ENCODE peak calls at places on chromosomes 13 and 19, in seven cellular contexts. One of them, this sample, is unnamed.

GRCh38 chr19:30324982-30325381 is 47.2 kb upstream of the ZNF536 start:
- DNase-seq in IMR-90: no peak
- DNase-seq in fibroblast of lung: no peak
- DNase-seq in esophagus squamous epithelium: no peak
- DNase-seq in Peyer's patch: no peak
- DNase-seq in neural progenitor cell: no peak
- DNase-seq in uterus: no peak
- DNase-seq in this sample: no peak

GRCh38 chr19:13441810-13442512 is 64.3 kb downstream of the CACNA1A start:
- DNase-seq in Peyer's patch: no peak
- DNase-seq in esophagus squamous epithelium: no peak
- DNase-seq in uterus: no peak
- DNase-seq in IMR-90: peak; percentile 51
- DNase-seq in neural progenitor cell: peak; percentile 91
- DNase-seq in fibroblast of lung: peak; percentile 37
- DNase-seq in this sample: no peak

GRCh38 chr19:11273288-11273687 is 11.0 kb upstream of the DOCK6 start:
- DNase-seq in esophagus squamous epithelium: no peak
- DNase-seq in IMR-90: no peak
- DNase-seq in uterus: no peak
- DNase-seq in Peyer's patch: no peak
- DNase-seq in neural progenitor cell: no peak
- DNase-seq in fibroblast of lung: no peak
- DNase-seq in this sample: no peak

GRCh38 chr19:35901854-35902661 is at the start of gene HCST:
- DNase-seq in uterus: no peak
- DNase-seq in esophagus squamous epithelium: no peak
- DNase-seq in Peyer's patch: peak; percentile 71
- DNase-seq in IMR-90: peak; percentile 22
- DNase-seq in neural progenitor cell: no peak
- DNase-seq in fibroblast of lung: peak; percentile 75
- DNase-seq in this sample: peak; percentile 45

GRCh38 chr13:99231726-99232125 is 26.5 kb downstream of the GPR18 start:
- DNase-seq in Peyer's patch: no peak
- DNase-seq in uterus: no peak
- DNase-seq in esophagus squamous epithelium: no peak
- DNase-seq in IMR-90: no peak
- DNase-seq in fibroblast of lung: no peak
- DNase-seq in neural progenitor cell: no peak
- DNase-seq in this sample: no peak

GRCh38 chr13:96958286-96958891 is 35.9 kb downstream of the OXGR1 start:
- DNase-seq in fibroblast of lung: peak; percentile 8
- DNase-seq in esophagus squamous epithelium: no peak
- DNase-seq in Peyer's patch: no peak
- DNase-seq in uterus: no peak
- DNase-seq in neural progenitor cell: peak; percentile 64
- DNase-seq in IMR-90: peak; percentile 13
- DNase-seq in this sample: no peak

GRCh38 chr13:38530492-38530891 is 156.4 kb upstream of the FREM2 start:
- DNase-seq in IMR-90: peak; percentile 1
- DNase-seq in neural progenitor cell: no peak
- DNase-seq in esophagus squamous epithelium: no peak
- DNase-seq in uterus: no peak
- DNase-seq in Peyer's patch: no peak
- DNase-seq in fibroblast of lung: peak; percentile 3
- DNase-seq in this sample: no peak

GRCh38 chr13:106526748-106527488 is 8.5 kb downstream of the EFNB2 start:
- DNase-seq in uterus: no peak
- DNase-seq in IMR-90: no peak
- DNase-seq in esophagus squamous epithelium: no peak
- DNase-seq in neural progenitor cell: no peak
- DNase-seq in fibroblast of lung: no peak
- DNase-seq in Peyer's patch: no peak
- DNase-seq in this sample: no peak

GRCh38 chr19:46076951-46077814 is 36.4 kb upstream of the IGFL4 start:
- DNase-seq in IMR-90: peak; percentile 79
- DNase-seq in esophagus squamous epithelium: no peak
- DNase-seq in neural progenitor cell: peak; percentile 94
- DNase-seq in Peyer's patch: no peak
- DNase-seq in uterus: peak; percentile 42
- DNase-seq in fibroblast of lung: peak; percentile 75
- DNase-seq in this sample: no peak

GRCh38 chr13:32752997-32753606 is 166.8 kb downstream of the PDS5B start:
- DNase-seq in esophagus squamous epithelium: no peak
- DNase-seq in IMR-90: no peak
- DNase-seq in neural progenitor cell: no peak
- DNase-seq in Peyer's patch: no peak
- DNase-seq in fibroblast of lung: no peak
- DNase-seq in uterus: no peak
- DNase-seq in this sample: no peak

GRCh38 chr19:12965017-12965811 is 4.2 kb upstream of the DAND5 start:
- DNase-seq in IMR-90: peak; percentile 58
- DNase-seq in Peyer's patch: peak; percentile 76
- DNase-seq in uterus: peak; percentile 82
- DNase-seq in esophagus squamous epithelium: no peak
- DNase-seq in neural progenitor cell: peak; percentile 86
- DNase-seq in fibroblast of lung: peak; percentile 51
- DNase-seq in this sample: peak; percentile 87

GRCh38 chr13:33352520-33352919 is 67.0 kb upstream of the STARD13 start:
- DNase-seq in neural progenitor cell: no peak
- DNase-seq in IMR-90: no peak
- DNase-seq in esophagus squamous epithelium: no peak
- DNase-seq in Peyer's patch: no peak
- DNase-seq in fibroblast of lung: no peak
- DNase-seq in uterus: no peak
- DNase-seq in this sample: no peak

GRCh38 chr13:112783135-112783945 is 93.5 kb downstream of the ATP11A start:
- DNase-seq in neural progenitor cell: no peak
- DNase-seq in IMR-90: peak; percentile 90
- DNase-seq in uterus: peak; percentile 63
- DNase-seq in esophagus squamous epithelium: no peak
- DNase-seq in fibroblast of lung: peak; percentile 63
- DNase-seq in Peyer's patch: no peak
- DNase-seq in this sample: peak; percentile 58

GRCh38 chr13:44762946-44763345 is 186.8 kb upstream of the TSC22D1 start:
- DNase-seq in neural progenitor cell: no peak
- DNase-seq in Peyer's patch: no peak
- DNase-seq in uterus: no peak
- DNase-seq in esophagus squamous epithelium: no peak
- DNase-seq in IMR-90: peak; percentile 45
- DNase-seq in fibroblast of lung: peak; percentile 55
- DNase-seq in this sample: no peak

GRCh38 chr13:28000567-28000966 is 12.1 kb upstream of the URAD start:
- DNase-seq in esophagus squamous epithelium: no peak
- DNase-seq in Peyer's patch: no peak
- DNase-seq in neural progenitor cell: peak; percentile 23
- DNase-seq in uterus: no peak
- DNase-seq in IMR-90: no peak
- DNase-seq in fibroblast of lung: no peak
- DNase-seq in this sample: no peak

GRCh38 chr13:113299951-113300350 is 2.9 kb downstream of the LAMP1 start:
- DNase-seq in fibroblast of lung: no peak
- DNase-seq in Peyer's patch: no peak
- DNase-seq in esophagus squamous epithelium: no peak
- DNase-seq in neural progenitor cell: no peak
- DNase-seq in uterus: no peak
- DNase-seq in IMR-90: no peak
- DNase-seq in this sample: no peak

GRCh38 chr13:25186187-25186586 is 14.1 kb upstream of the AMER2 start:
- DNase-seq in uterus: no peak
- DNase-seq in neural progenitor cell: no peak
- DNase-seq in fibroblast of lung: no peak
- DNase-seq in Peyer's patch: no peak
- DNase-seq in esophagus squamous epithelium: no peak
- DNase-seq in IMR-90: no peak
- DNase-seq in this sample: no peak

GRCh38 chr19:11382898-11383705 is 1.0 kb downstream of the EPOR start:
- DNase-seq in neural progenitor cell: peak; percentile 68
- DNase-seq in uterus: no peak
- DNase-seq in Peyer's patch: peak; percentile 46
- DNase-seq in IMR-90: no peak
- DNase-seq in esophagus squamous epithelium: no peak
- DNase-seq in fibroblast of lung: no peak
- DNase-seq in this sample: peak; percentile 82

GRCh38 chr19:32063601-32064000 is 281.8 kb upstream of the ZNF507 start:
- DNase-seq in esophagus squamous epithelium: no peak
- DNase-seq in uterus: no peak
- DNase-seq in neural progenitor cell: no peak
- DNase-seq in fibroblast of lung: no peak
- DNase-seq in Peyer's patch: no peak
- DNase-seq in IMR-90: no peak
- DNase-seq in this sample: no peak

GRCh38 chr13:21675095-21676007 is 4.5 kb downstream of the FGF9 start:
- DNase-seq in uterus: no peak
- DNase-seq in Peyer's patch: no peak
- DNase-seq in neural progenitor cell: peak; percentile 56
- DNase-seq in esophagus squamous epithelium: no peak
- DNase-seq in IMR-90: no peak
- DNase-seq in fibroblast of lung: no peak
- DNase-seq in this sample: peak; percentile 50
- H3K27me3 ChIP-seq in uterus: no peaks in the 10 kb centered on the region
- H3K27me3 ChIP-seq in Peyer's patch: no peaks in the 10 kb centered on the region
- H3K27me3 ChIP-seq in neural progenitor cell: peaks cover 78% of the 10 kb centered on the region
- H3K27me3 ChIP-seq in esophagus squamous epithelium: peaks cover 24% of the 10 kb centered on the region
- H3K27me3 ChIP-seq in IMR-90: peaks cover 47% of the 10 kb centered on the region
- H3K27me3 ChIP-seq in fibroblast of lung: peaks cover 45% of the 10 kb centered on the region
- H3K27me3 ChIP-seq in this sample: peaks cover 55% of the 10 kb centered on the region

GRCh38 chr19:41478171-41478570 is 35.2 kb downstream of the ERICH4 start:
- DNase-seq in Peyer's patch: no peak
- DNase-seq in fibroblast of lung: no peak
- DNase-seq in neural progenitor cell: no peak
- DNase-seq in esophagus squamous epithelium: no peak
- DNase-seq in uterus: no peak
- DNase-seq in IMR-90: no peak
- DNase-seq in this sample: no peak
- H3K27me3 ChIP-seq in Peyer's patch: no peaks in the 10 kb centered on the region
- H3K27me3 ChIP-seq in fibroblast of lung: no peaks in the 10 kb centered on the region
- H3K27me3 ChIP-seq in neural progenitor cell: no peaks in the 10 kb centered on the region
- H3K27me3 ChIP-seq in esophagus squamous epithelium: no peaks in the 10 kb centered on the region
- H3K27me3 ChIP-seq in uterus: no peaks in the 10 kb centered on the region
- H3K27me3 ChIP-seq in IMR-90: peaks cover 4% of the 10 kb centered on the region
- H3K27me3 ChIP-seq in this sample: peaks cover 21% of the 10 kb centered on the region

GRCh38 chr19:53953383-53953782 is 9.4 kb upstream of the CACNG8 start:
- DNase-seq in Peyer's patch: no peak
- DNase-seq in fibroblast of lung: no peak
- DNase-seq in neural progenitor cell: no peak
- DNase-seq in esophagus squamous epithelium: no peak
- DNase-seq in uterus: no peak
- DNase-seq in IMR-90: no peak
- DNase-seq in this sample: no peak

GRCh38 chr19:53951436-53951835 is 11.3 kb upstream of the CACNG8 start:
- DNase-seq in Peyer's patch: no peak
- DNase-seq in neural progenitor cell: no peak
- DNase-seq in fibroblast of lung: no peak
- DNase-seq in esophagus squamous epithelium: no peak
- DNase-seq in IMR-90: no peak
- DNase-seq in uterus: no peak
- DNase-seq in this sample: no peak

GRCh38 chr19:53947624-53948023 is 15.1 kb upstream of the CACNG8 start:
- DNase-seq in esophagus squamous epithelium: no peak
- DNase-seq in IMR-90: no peak
- DNase-seq in Peyer's patch: no peak
- DNase-seq in neural progenitor cell: peak; percentile 56
- DNase-seq in fibroblast of lung: no peak
- DNase-seq in uterus: no peak
- DNase-seq in this sample: no peak

GRCh38 chr19:53957448-53958167 is 5.1 kb upstream of the CACNG8 start:
- DNase-seq in neural progenitor cell: no peak
- DNase-seq in esophagus squamous epithelium: no peak
- DNase-seq in fibroblast of lung: no peak
- DNase-seq in IMR-90: no peak
- DNase-seq in uterus: no peak
- DNase-seq in Peyer's patch: no peak
- DNase-seq in this sample: no peak

DNA sequence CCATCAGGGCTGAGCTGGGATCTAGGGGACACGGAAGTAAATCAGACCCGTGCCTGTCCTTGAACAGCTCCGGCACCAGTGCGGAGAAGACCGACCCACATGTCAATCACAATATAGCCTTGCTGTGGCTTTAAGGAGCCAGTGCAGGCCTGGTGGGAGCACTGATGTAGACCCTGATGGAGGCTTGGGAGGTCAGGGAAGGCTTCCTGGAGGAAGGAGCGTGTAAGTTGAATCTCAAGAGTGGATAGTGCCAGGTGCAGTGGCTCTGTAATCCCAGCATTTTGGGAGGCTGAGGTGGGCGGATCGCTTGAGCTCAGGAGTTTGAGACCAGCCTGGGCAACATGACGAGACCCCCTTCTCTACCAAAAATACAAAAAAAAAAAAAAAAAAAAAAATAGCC is 10.8 kb upstream of the CACNG8 start:
- DNase-seq in esophagus squamous epithelium: no peak
- DNase-seq in fibroblast of lung: no peak
- DNase-seq in uterus: no peak
- DNase-seq in neural progenitor cell: no peak
- DNase-seq in IMR-90: no peak
- DNase-seq in Peyer's patch: no peak
- DNase-seq in this sample: no peak
- H3K27me3 ChIP-seq in esophagus squamous epithelium: no peaks in the 10 kb centered on the region
- H3K27me3 ChIP-seq in fibroblast of lung: no peaks in the 10 kb centered on the region
- H3K27me3 ChIP-seq in uterus: no peaks in the 10 kb centered on the region
- H3K27me3 ChIP-seq in neural progenitor cell: peaks cover 12% of the 10 kb centered on the region
- H3K27me3 ChIP-seq in IMR-90: peaks cover 3% of the 10 kb centered on the region
- H3K27me3 ChIP-seq in Peyer's patch: no peaks in the 10 kb centered on the region
- H3K27me3 ChIP-seq in this sample: peaks cover 36% of the 10 kb centered on the region

GRCh38 chr19:41554902-41555301 is 21.1 kb upstream of the CEACAM21 start:
- DNase-seq in neural progenitor cell: no peak
- DNase-seq in IMR-90: no peak
- DNase-seq in Peyer's patch: no peak
- DNase-seq in esophagus squamous epithelium: no peak
- DNase-seq in fibroblast of lung: no peak
- DNase-seq in uterus: no peak
- DNase-seq in this sample: no peak

GRCh38 chr19:41551212-41551610 is 24.8 kb upstream of the CEACAM21 start:
- DNase-seq in fibroblast of lung: no peak
- DNase-seq in uterus: no peak
- DNase-seq in esophagus squamous epithelium: no peak
- DNase-seq in IMR-90: no peak
- DNase-seq in neural progenitor cell: no peak
- DNase-seq in Peyer's patch: no peak
- DNase-seq in this sample: no peak

GRCh38 chr19:41553804-41554203 is 22.2 kb upstream of the CEACAM21 start:
- DNase-seq in neural progenitor cell: no peak
- DNase-seq in IMR-90: no peak
- DNase-seq in uterus: no peak
- DNase-seq in Peyer's patch: no peak
- DNase-seq in fibroblast of lung: no peak
- DNase-seq in esophagus squamous epithelium: no peak
- DNase-seq in this sample: no peak

GRCh38 chr19:41551711-41552110 is 24.3 kb upstream of the CEACAM21 start:
- DNase-seq in Peyer's patch: no peak
- DNase-seq in esophagus squamous epithelium: no peak
- DNase-seq in neural progenitor cell: no peak
- DNase-seq in uterus: no peak
- DNase-seq in fibroblast of lung: no peak
- DNase-seq in IMR-90: no peak
- DNase-seq in this sample: no peak

DNA sequence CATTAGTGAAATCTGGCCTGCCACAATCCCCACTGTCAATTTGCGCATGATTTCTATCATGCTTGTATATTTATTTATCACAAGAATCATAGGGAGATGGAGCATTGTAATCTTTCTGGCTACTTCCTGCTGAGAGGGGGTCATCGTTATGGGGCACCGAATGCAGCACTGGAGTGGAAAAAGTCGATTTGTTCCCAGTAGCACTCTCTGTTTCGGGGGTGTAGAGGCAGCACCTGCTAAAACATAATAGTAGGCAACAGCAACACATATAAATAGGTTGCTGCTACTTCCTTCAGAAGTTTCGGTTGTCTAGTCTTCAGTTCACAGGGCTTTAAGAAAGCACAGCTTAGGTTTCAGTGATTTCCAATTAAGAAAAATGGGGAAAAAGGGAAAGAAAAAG is 23.4 kb upstream of the CEACAM21 start:
- DNase-seq in esophagus squamous epithelium: no peak
- DNase-seq in IMR-90: no peak
- DNase-seq in uterus: no peak
- DNase-seq in neural progenitor cell: no peak
- DNase-seq in Peyer's patch: peak; percentile 62
- DNase-seq in fibroblast of lung: no peak
- DNase-seq in this sample: no peak
- H3K27me3 ChIP-seq in esophagus squamous epithelium: no peaks in the 10 kb centered on the region
- H3K27me3 ChIP-seq in IMR-90: peaks cover 16% of the 10 kb centered on the region
- H3K27me3 ChIP-seq in uterus: no peaks in the 10 kb centered on the region
- H3K27me3 ChIP-seq in neural progenitor cell: no peaks in the 10 kb centered on the region
- H3K27me3 ChIP-seq in Peyer's patch: no peaks in the 10 kb centered on the region
- H3K27me3 ChIP-seq in fibroblast of lung: no peaks in the 10 kb centered on the region
- H3K27me3 ChIP-seq in this sample: no peaks in the 10 kb centered on the region